ENCODE peak calls at places on chromosomes 12 and 14, in five cellular contexts. One of them, this sample, is unnamed.

GRCh38 chr12:95351745-95352144 is 122.2 kb upstream of the METAP2 start:
- ATAC-seq in T-cell: no peak
- ATAC-seq in right lobe of liver: peak; percentile 83
- ATAC-seq in lower lobe of right lung: no peak
- ATAC-seq in upper lobe of left lung: no peak
- ATAC-seq in this sample: peak; percentile 25

GRCh38 chr12:67788118-67788517 is 139.6 kb downstream of the DYRK2 start:
- ATAC-seq in right lobe of liver: no peak
- ATAC-seq in T-cell: no peak
- ATAC-seq in upper lobe of left lung: no peak
- ATAC-seq in lower lobe of right lung: no peak
- ATAC-seq in this sample: no peak

GRCh38 chr12:102023343-102023930 is 38.4 kb downstream of the WASHC3 start:
- ATAC-seq in right lobe of liver: no peak
- ATAC-seq in T-cell: no peak
- ATAC-seq in lower lobe of right lung: peak; percentile 27
- ATAC-seq in upper lobe of left lung: no peak
- ATAC-seq in this sample: no peak

GRCh38 chr12:68480526-68480925 is 130.2 kb upstream of the RAP1B start:
- ATAC-seq in T-cell: no peak
- ATAC-seq in upper lobe of left lung: no peak
- ATAC-seq in right lobe of liver: no peak
- ATAC-seq in lower lobe of right lung: no peak
- ATAC-seq in this sample: peak; percentile 42

GRCh38 chr12:108825205-108825950 is 32.0 kb downstream of the SSH1 start:
- ATAC-seq in T-cell: no peak
- ATAC-seq in right lobe of liver: peak; percentile 5
- ATAC-seq in upper lobe of left lung: no peak
- ATAC-seq in lower lobe of right lung: no peak
- ATAC-seq in this sample: peak; percentile 30

GRCh38 chr14:104975481-104976197 is 2.5 kb downstream of the AHNAK2 start:
- ATAC-seq in T-cell: peak; percentile 15
- ATAC-seq in lower lobe of right lung: no peak
- ATAC-seq in upper lobe of left lung: no peak
- ATAC-seq in right lobe of liver: no peak
- ATAC-seq in this sample: peak; percentile 7

GRCh38 chr12:72141381-72141780 is 130.8 kb upstream of the TRHDE start:
- ATAC-seq in right lobe of liver: no peak
- ATAC-seq in T-cell: no peak
- ATAC-seq in upper lobe of left lung: no peak
- ATAC-seq in lower lobe of right lung: no peak
- ATAC-seq in this sample: peak; percentile 13

GRCh38 chr14:24920265-24921080 is 129.5 kb downstream of the STXBP6 start:
- ATAC-seq in T-cell: no peak
- ATAC-seq in lower lobe of right lung: no peak
- ATAC-seq in right lobe of liver: no peak
- ATAC-seq in upper lobe of left lung: no peak
- ATAC-seq in this sample: no peak

GRCh38 chr14:52020315-52020714 is 31.0 kb downstream of the RTRAF start:
- ATAC-seq in right lobe of liver: no peak
- ATAC-seq in T-cell: no peak
- ATAC-seq in lower lobe of right lung: no peak
- ATAC-seq in upper lobe of left lung: no peak
- ATAC-seq in this sample: no peak

GRCh38 chr12:51472984-51473383 is 48.4 kb downstream of the SLC4A8 start:
- ATAC-seq in T-cell: no peak
- ATAC-seq in right lobe of liver: no peak
- ATAC-seq in lower lobe of right lung: no peak
- ATAC-seq in upper lobe of left lung: no peak
- ATAC-seq in this sample: no peak

GRCh38 chr12:109878749-109879148 is 1.6 kb downstream of the GLTP start:
- ATAC-seq in right lobe of liver: no peak
- ATAC-seq in T-cell: no peak
- ATAC-seq in upper lobe of left lung: no peak
- ATAC-seq in lower lobe of right lung: no peak
- ATAC-seq in this sample: no peak

GRCh38 chr12:101992091-101992490 is 69.7 kb downstream of the WASHC3 start:
- ATAC-seq in upper lobe of left lung: no peak
- ATAC-seq in T-cell: no peak
- ATAC-seq in lower lobe of right lung: no peak
- ATAC-seq in right lobe of liver: no peak
- ATAC-seq in this sample: no peak

This sample was measured in activated CD4-positive, CD25-positive, alpha-beta regulatory T cell treated with anti-CD3 and anti-CD28 coated beads, Interleukin-2, amount 50 U/mL, for 24 hours.